ENCODE peak calls at places on chromosomes 1 and 21, in eight cellular contexts. E is colonic mucosa; F is HT1080; K is stimulated activated CD4-positive, alpha-beta T cell treated with anti-CD3 and anti-CD28 coated beads, Interleukin-4, amount 100 ng/mL, for 1 hour; J is NCI-H460; O is stomach; U is AG04450; T is T-helper 1 cell. V is an unnamed sample.

GRCh38 chr1:167161762-167162161 is 58.9 kb upstream of the POU2F1 start:
- DNase-seq in E (no peak), F (no peak), K (no peak), J (no peak), O (no peak), U (no peak), T (no peak), V (no peak)

GRCh38 chr21:16073571-16073970 is 343.8 kb downstream of the USP25 start:
- DNase-seq in E (no peak), F (no peak), K (no peak), J (no peak), O (no peak), U (no peak), T (no peak), V (no peak)

GRCh38 chr21:26405735-26406361 is 167.2 kb downstream of the CYYR1 start:
- DNase-seq in E (no peak), F (peak; percentile 91), K (no peak), J (peak; percentile 78), O (no peak), U (peak; percentile 50), T (no peak), V (no peak)

GRCh38 chr21:41886331-41886730 is 7.2 kb upstream of the PRDM15 start:
- DNase-seq in E (no peak), F (no peak), K (no peak), J (no peak), O (no peak), U (no peak), T (no peak), V (no peak)

GRCh38 chr21:42401164-42401563 is 2.5 kb upstream of the UBASH3A start:
- DNase-seq in E (no peak), F (no peak), K (no peak), J (no peak), O (no peak), U (no peak), T (no peak), V (no peak)

GRCh38 chr21:38083534-38083933 is 167.3 kb upstream of the KCNJ6 start:
- DNase-seq in E (no peak), F (no peak), K (no peak), J (no peak), O (no peak), U (no peak), T (no peak), V (no peak)

GRCh38 chr1:71351438-71351837 is 270.6 kb upstream of the ZRANB2 start:
- DNase-seq in E (no peak), F (peak; percentile 29), K (no peak), J (no peak), O (no peak), U (peak; percentile 56), T (no peak), V (no peak)

GRCh38 chr1:36351222-36351977 is 28.0 kb upstream of the EVA1B start:
- DNase-seq in E (no peak), F (peak; percentile 97), K (no peak), J (no peak), O (no peak), U (no peak), T (no peak), V (peak; percentile 18)

V was measured in C1 segment of cervical spinal cord.